ENCODE peak calls at places on chromosomes 12 and 14, in eight cellular contexts. N is HFFc6, G is astrocyte of the cerebellum, Y is tibial artery, J is kidney, D is spleen, E is left lung, I is nephron progenitor cell. R is an unnamed sample.
A peak's percentile ranks its signal among the peaks of the same experiment; 100 is the strongest.

GRCh38 chr12:102326987-102327386 is 129.4 kb upstream of the PMCH start:
- DNase-seq in N (no peak), G (no peak), Y (no peak), J (no peak), D (no peak), E (no peak), I (no peak), R (no peak)

GRCh38 chr14:88424573-88424972 is 39.1 kb downstream of the SPATA7 start:
- DNase-seq in N (no peak), G (no peak), Y (no peak), J (no peak), D (no peak), E (no peak), I (no peak), R (no peak)

GRCh38 chr14:60815371-60815770 is 80.8 kb downstream of the MNAT1 start:
- DNase-seq in N (no peak), G (no peak), Y (no peak), J (no peak), D (no peak), E (no peak), I (no peak), R (no peak)

GRCh38 chr12:4257442-4257841 is 16.1 kb upstream of the CCND2 start:
- DNase-seq in N (no peak), G (no peak), Y (no peak), J (no peak), D (no peak), E (no peak), I (no peak), R (no peak)

GRCh38 chr14:93332032-93332852 is 594 bp downstream of the BTBD7 start:
- DNase-seq in N (peak; percentile 9), G (no peak), Y (peak; percentile 33), J (peak; percentile 90), D (peak; percentile 93), E (peak; percentile 62), I (peak; percentile 77), R (no peak)

GRCh38 chr14:91649930-91650329 is 82.0 kb downstream of the CATSPERB start:
- DNase-seq in N (peak; percentile 12), G (peak; percentile 26), Y (no peak), J (no peak), D (no peak), E (no peak), I (no peak), R (no peak)

GRCh38 chr14:105413542-105413886 is 6.1 kb upstream of the MTA1 start:
- DNase-seq in N (no peak), G (no peak), Y (no peak), J (no peak), D (no peak), E (no peak), I (no peak), R (no peak)

GRCh38 chr14:32258574-32258973 is 55.5 kb upstream of the RNU6-8 start:
- DNase-seq in N (no peak), G (no peak), Y (no peak), J (no peak), D (no peak), E (no peak), I (no peak), R (no peak)

GRCh38 chr12:103326190-103326589 is 169.6 kb downstream of the C12orf42 start:
- DNase-seq in N (no peak), G (no peak), Y (no peak), J (no peak), D (no peak), E (no peak), I (peak; percentile 4), R (no peak)

GRCh38 chr14:36498938-36499337 is 21.1 kb downstream of the NKX2-1 start:
- DNase-seq in N (no peak), G (no peak), Y (no peak), J (no peak), D (no peak), E (no peak), I (no peak), R (no peak)

GRCh38 chr12:116666305-116666673 is 71.6 kb downstream of the SPRING1 start:
- DNase-seq in N (no peak), G (no peak), Y (no peak), J (no peak), D (no peak), E (no peak), I (no peak), R (no peak)

GRCh38 chr14:103690332-103690731 is 24.9 kb downstream of the XRCC3 start:
- DNase-seq in N (no peak), G (no peak), Y (no peak), J (peak; percentile 59), D (no peak), E (no peak), I (no peak), R (no peak)

GRCh38 chr14:25049127-25049558 is 804 bp downstream of the STXBP6 start:
- DNase-seq in N (no peak), G (no peak), Y (no peak), J (peak; percentile 59), D (no peak), E (no peak), I (peak; percentile 22), R (no peak)

GRCh38 chr12:56029666-56030293 is 8.9 kb downstream of the IKZF4 start:
- DNase-seq in N (peak; percentile 63), G (peak; percentile 43), Y (no peak), J (no peak), D (no peak), E (peak; percentile 38), I (peak; percentile 38), R (no peak)

GRCh38 chr12:122452701-122453285 is 30.3 kb upstream of the CLIP1 start:
- DNase-seq in N (no peak), G (no peak), Y (no peak), J (no peak), D (no peak), E (no peak), I (no peak), R (no peak)

GRCh38 chr12:14238224-14238792 is 127.2 kb upstream of the ATF7IP start:
- DNase-seq in N (peak; percentile 28), G (peak; percentile 36), Y (no peak), J (no peak), D (no peak), E (no peak), I (no peak), R (no peak)

GRCh38 chr12:24911284-24911791 is 37.6 kb downstream of the BCAT1 start:
- DNase-seq in N (peak; percentile 89), G (peak; percentile 46), Y (no peak), J (no peak), D (no peak), E (no peak), I (no peak), R (no peak)

GRCh38 chr14:64501326-64502171 is 2.1 kb downstream of the ZBTB25 start:
- DNase-seq in N (peak; percentile 86), G (no peak), Y (peak; percentile 77), J (peak; percentile 79), D (no peak), E (peak; percentile 53), I (peak; percentile 51), R (no peak)

GRCh38 chr12:121026274-121027045 is 10.2 kb upstream of the C12orf43 start:
- DNase-seq in N (no peak), G (no peak), Y (no peak), J (no peak), D (no peak), E (peak; percentile 38), I (no peak), R (no peak)
- TF ChIP-seq CTCF in N (peak; percentile 46), G (no peak), Y (no peak), J (no peak), D (no peak), E (no peak), I (no peak), R (peak; percentile 14)

DNA sequence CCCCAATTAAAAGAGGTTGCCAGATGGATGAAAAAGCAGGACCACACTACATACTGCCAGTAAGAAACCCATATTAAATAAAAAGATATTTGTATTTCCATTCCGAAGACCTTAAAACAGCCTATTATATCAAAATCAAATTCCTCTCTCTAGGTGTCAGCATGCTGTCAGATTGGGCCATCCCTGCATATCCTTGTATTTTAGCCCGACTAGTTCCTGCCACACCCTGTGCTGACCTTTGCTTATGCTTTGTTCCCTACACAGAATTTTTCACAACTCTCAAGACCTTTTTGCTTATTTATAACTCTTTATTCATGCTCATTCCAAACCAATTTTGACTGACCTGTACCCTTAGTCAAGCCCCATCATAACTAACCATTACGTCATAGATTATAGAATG is 12.8 kb downstream of the GSKIP start:
- DNase-seq in N (no peak), G (no peak), Y (no peak), J (no peak), D (no peak), E (no peak), I (no peak), R (no peak)
- TF ChIP-seq CTCF in N (no peak), G (no peak), Y (no peak), J (no peak), D (no peak), E (no peak), I (no peak), R (no peak)

GRCh38 chr14:19941668-19942067 is 11.0 kb downstream of the OR4K1 start:
- DNase-seq in N (no peak), G (no peak), Y (no peak), J (no peak), D (no peak), E (no peak), I (no peak), R (no peak)

GRCh38 chr14:19949218-19949617 is 18.5 kb downstream of the OR4K1 start:
- DNase-seq in N (no peak), G (no peak), Y (no peak), J (no peak), D (no peak), E (no peak), I (no peak), R (no peak)

GRCh38 chr14:19947413-19948090 is 16.8 kb downstream of the OR4K1 start:
- DNase-seq in N (no peak), G (no peak), Y (no peak), J (no peak), D (no peak), E (no peak), I (no peak), R (no peak)
- TF ChIP-seq CTCF in N (no peak), G (no peak), Y (no peak), J (no peak), D (no peak), E (no peak), I (no peak), R (no peak)

DNA sequence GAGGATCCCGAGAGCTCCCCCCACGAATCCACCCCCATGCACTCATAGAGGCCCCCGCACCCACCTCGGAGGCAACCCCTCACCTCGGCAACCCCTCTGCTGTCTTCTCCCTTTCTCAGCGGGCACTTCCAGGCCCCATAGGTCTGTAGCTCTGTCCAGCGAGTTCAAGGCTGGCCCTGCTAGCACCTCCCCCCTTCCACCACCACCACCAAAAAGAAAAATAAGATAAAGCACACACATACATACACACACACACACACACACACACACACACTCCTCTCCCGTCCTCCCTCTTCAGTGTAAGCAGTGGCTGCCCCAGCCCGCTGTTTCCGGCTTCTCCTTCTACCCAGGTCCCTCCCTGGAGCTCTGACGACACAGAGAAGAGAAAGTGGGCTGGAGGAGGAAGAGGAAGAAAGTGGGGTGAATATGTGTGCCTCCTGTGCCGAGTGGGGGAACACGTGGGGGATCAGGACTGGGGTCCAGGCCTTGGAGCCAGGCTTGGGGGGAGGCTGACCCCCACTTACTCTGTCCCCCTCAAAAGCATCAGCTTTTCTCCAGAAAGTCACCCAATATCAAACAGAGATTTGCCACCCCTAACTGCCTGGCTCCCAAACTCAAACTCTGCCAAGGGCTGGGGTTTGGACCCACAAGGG is at the start of gene STAT6:
- DNase-seq in N (peak; percentile 88), G (no peak), Y (peak; percentile 93), J (peak; percentile 93), D (peak; percentile 96), E (peak; percentile 93), I (peak; percentile 49), R (peak; percentile 92)
- TF ChIP-seq CTCF in N (peak; percentile 47), G (no peak), Y (no peak), J (no peak), D (no peak), E (no peak), I (no peak), R (no peak)

GRCh38 chr12:70733385-70733784 is 96.2 kb upstream of the PTPRB start:
- DNase-seq in N (peak; percentile 67), G (peak; percentile 60), Y (no peak), J (no peak), D (no peak), E (no peak), I (peak; percentile 21), R (no peak)
- TF ChIP-seq CTCF in N (peak; percentile 86), G (peak; percentile 70), Y (peak; percentile 62), J (peak; percentile 84), D (peak; percentile 58), E (peak; percentile 62), I (peak; percentile 70), R (peak; percentile 67)